ENCODE peak calls at places on chromosomes 1 and 21, in four cellular contexts. T is HCT116, M is K562, I is HepG2. W is an unnamed sample.

GRCh38 chr1:11787251-11787803 is 18.4 kb downstream of the MTHFR start:
- DNase-seq in T (no peak), M (no peak), I (no peak), W (no peak)

GRCh38 chr21:35326677-35327076 is 277.6 kb upstream of the RUNX1 start:
- DNase-seq in T (no peak), M (no peak), I (no peak), W (no peak)

GRCh38 chr1:25979210-25979609 is 18.7 kb downstream of the PAFAH2 start:
- DNase-seq in T (no peak), M (no peak), I (no peak), W (no peak)

GRCh38 chr21:28333455-28334108 is 659.1 kb downstream of the LTN1 start:
- DNase-seq in T (no peak), M (no peak), I (peak; percentile 13), W (no peak)

GRCh38 chr1:169620565-169620964 is 9.4 kb downstream of the SELP start:
- DNase-seq in T (no peak), M (no peak), I (no peak), W (no peak)

GRCh38 chr21:33988237-33988835 is 72.7 kb upstream of the ATP5PO start:
- DNase-seq in T (no peak), M (peak; percentile 73), I (no peak), W (no peak)

GRCh38 chr1:28668956-28669719 is 554 bp downstream of the GMEB1 start:
- DNase-seq in T (peak; percentile 4), M (no peak), I (peak; percentile 33), W (no peak)

GRCh38 chr1:187270256-187270655 is 441.5 kb downstream of the PLA2G4A start:
- DNase-seq in T (no peak), M (no peak), I (no peak), W (no peak)

GRCh38 chr1:64004451-64004850 is 199.0 kb upstream of the UBE2U start:
- DNase-seq in T (no peak), M (no peak), I (no peak), W (no peak)

GRCh38 chr1:192580351-192580962 is 4.9 kb downstream of the RGS1 start:
- DNase-seq in T (peak; percentile 42), M (no peak), I (peak; percentile 20), W (peak; percentile 47)

DNA sequence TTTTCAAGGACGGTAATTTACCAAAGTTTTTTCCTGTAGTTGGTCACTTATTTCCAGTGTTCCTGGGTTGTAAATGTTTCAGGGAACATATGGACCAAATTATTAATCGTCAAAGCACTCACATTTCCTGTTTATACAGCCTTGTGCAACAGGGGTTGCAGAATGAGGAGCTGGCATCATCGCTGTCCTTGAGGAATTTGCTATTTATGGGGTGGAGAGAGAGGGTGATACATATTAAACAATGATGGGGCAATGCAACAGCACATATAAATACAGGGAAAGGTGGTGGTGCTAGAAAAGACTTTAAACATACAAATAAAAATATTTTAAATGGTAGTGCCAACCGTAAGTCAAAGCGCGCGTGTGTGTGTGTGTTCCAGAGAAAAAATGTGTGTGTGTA is 369.8 kb downstream of the NPHP4 start:
- DNase-seq in T (no peak), M (no peak), I (no peak), W (no peak)
- H3K9me3 ChIP-seq in T (no peaks in the 10 kb centered on the region), M (no peaks in the 10 kb centered on the region), I (no peaks in the 10 kb centered on the region), W (no peaks in the 10 kb centered on the region)

GRCh38 chr1:85898861-85899260 is 190.6 kb upstream of the ZNHIT6 start:
- DNase-seq in T (no peak), M (no peak), I (no peak), W (no peak)
- TF ChIP-seq SIN3A in T (no peak), M (no peak), I (no peak), W (no peak)

GRCh38 chr21:25700741-25701140 is 34.0 kb downstream of the ATP5PF start:
- DNase-seq in T (no peak), M (no peak), I (no peak), W (no peak)

DNA sequence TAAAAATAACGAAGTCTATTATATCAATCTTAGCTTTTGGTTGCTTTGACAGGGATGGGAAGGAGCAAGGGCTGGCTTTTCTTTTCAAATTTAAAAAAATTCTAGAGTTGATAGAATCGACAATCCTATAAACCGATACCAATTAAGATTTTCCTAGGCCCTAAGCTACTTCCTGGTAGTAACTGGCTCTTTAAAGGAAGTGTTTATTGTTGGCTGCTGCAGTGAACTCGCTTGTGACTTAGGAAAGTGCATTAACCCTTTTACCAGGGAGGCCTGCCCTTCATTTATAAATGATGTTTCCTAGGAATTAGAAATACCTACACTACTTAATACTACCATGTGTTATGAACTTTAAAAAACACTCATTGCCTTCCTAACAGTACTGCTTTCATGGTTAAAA is 33.2 kb downstream of the ATP5PF start:
- DNase-seq in T (no peak), M (no peak), I (no peak), W (no peak)
- TF ChIP-seq TCF7L2 in T (no peak), M (no peak), I (no peak), W (no peak)

DNA sequence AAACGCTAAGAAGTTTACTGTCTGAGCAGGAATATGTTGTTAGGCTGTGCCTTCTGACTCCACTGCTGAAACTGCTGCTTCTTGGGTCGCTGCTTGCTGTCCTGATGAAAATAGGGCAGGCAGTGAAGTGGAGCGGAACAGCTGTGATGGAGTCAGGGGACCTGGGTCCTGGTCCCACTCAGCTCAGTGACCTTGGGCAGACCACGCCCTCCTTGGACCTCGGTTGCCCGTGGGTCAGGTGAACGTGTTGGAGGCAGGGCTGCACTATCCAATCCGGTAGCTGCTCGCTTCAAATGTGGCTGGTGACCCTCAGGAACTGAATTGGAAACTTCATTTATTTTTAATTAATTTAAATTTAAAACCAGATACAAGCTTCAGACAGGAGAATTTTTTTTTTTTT is 33.5 kb upstream of the IFFO2 start:
- DNase-seq in T (no peak), M (no peak), I (no peak), W (no peak)
- H3K9me3 ChIP-seq in T (no peaks in the 10 kb centered on the region), M (no peaks in the 10 kb centered on the region), I (no peaks in the 10 kb centered on the region), W (no peaks in the 10 kb centered on the region)

DNA sequence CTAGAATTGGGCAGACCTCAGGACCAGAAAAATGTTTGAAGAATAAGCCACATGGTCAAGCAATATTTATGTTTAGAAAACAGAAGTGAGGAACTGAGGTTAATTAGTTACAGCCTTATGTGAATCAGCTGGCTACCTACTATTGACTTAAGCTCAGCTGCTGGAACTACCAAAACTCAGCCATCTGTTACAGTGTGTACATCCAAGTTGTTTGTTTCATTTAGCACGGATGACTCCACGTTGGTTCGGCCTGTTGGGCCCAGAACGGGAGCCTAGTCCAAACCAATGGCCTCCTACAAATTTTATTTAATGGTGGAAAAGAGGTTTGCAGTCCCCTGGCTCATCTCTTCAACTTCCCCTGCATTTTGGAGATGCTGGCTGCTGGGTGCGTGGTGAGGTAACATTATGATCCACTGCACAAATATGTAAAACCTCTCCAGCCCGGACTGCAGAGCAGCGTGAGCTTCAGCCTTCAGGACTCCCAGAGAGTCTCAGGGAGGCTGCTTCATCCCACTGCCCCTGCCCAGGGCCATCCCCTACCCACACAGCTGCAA is 143.4 kb downstream of the ZZZ3 start:
- DNase-seq in T (no peak), M (no peak), I (peak; percentile 12), W (peak; percentile 84)
- TF ChIP-seq SIN3A in T (no peak), M (no peak), I (no peak), W (no peak)

GRCh38 chr21:25420831-25421230 is 186.4 kb downstream of the MRPL39 start:
- DNase-seq in T (no peak), M (no peak), I (no peak), W (no peak)

GRCh38 chr21:25424045-25424444 is 183.2 kb downstream of the MRPL39 start:
- DNase-seq in T (no peak), M (no peak), I (no peak), W (no peak)

GRCh38 chr21:25422610-25423608 is 184.4 kb downstream of the MRPL39 start:
- DNase-seq in T (no peak), M (no peak), I (no peak), W (no peak)

GRCh38 chr21:25424674-25425073 is 182.6 kb downstream of the MRPL39 start:
- DNase-seq in T (no peak), M (no peak), I (no peak), W (no peak)

GRCh38 chr21:25421327-25422028 is 185.8 kb downstream of the MRPL39 start:
- DNase-seq in T (no peak), M (no peak), I (no peak), W (peak; percentile 30)
- TF ChIP-seq TCF7L2 in T (no peak), M (no peak), I (no peak), W (no peak)

GRCh38 chr1:96509944-96510343 is 211.6 kb upstream of the PTBP2 start:
- DNase-seq in T (no peak), M (no peak), I (no peak), W (no peak)

GRCh38 chr1:96510911-96511310 is 210.7 kb upstream of the PTBP2 start:
- DNase-seq in T (no peak), M (no peak), I (no peak), W (no peak)

GRCh38 chr1:96515430-96515829 is 206.2 kb upstream of the PTBP2 start:
- DNase-seq in T (no peak), M (no peak), I (no peak), W (no peak)

GRCh38 chr1:96515925-96516324 is 205.7 kb upstream of the PTBP2 start:
- DNase-seq in T (no peak), M (no peak), I (no peak), W (no peak)

GRCh38 chr1:96513136-96513535 is 208.4 kb upstream of the PTBP2 start:
- DNase-seq in T (no peak), M (no peak), I (no peak), W (no peak)
- H3K9me3 ChIP-seq in T (no peaks in the 10 kb centered on the region), M (no peaks in the 10 kb centered on the region), I (no peaks in the 10 kb centered on the region), W (no peaks in the 10 kb centered on the region)

W was measured in Panc1.